ENCODE peak calls at places on chromosomes 5 and 9, in five cellular contexts. B, U, H, P and G are unnamed samples.
A peak's percentile ranks its signal among the peaks of the same experiment; 100 is the strongest.

GRCh38 chr9:3936520-3937235 is 363.2 kb downstream of the GLIS3 start:
- DNase-seq in B (peak; percentile 63), U (no peak), H (no peak), P (peak; percentile 93), G (peak; percentile 42)

GRCh38 chr5:58259685-58260152 is 200.2 kb downstream of the PLK2 start:
- DNase-seq in B (no peak), U (no peak), H (no peak), P (peak; percentile 85), G (peak; percentile 22)

GRCh38 chr9:21943464-21943863 is 50.7 kb downstream of the CDKN2A start:
- DNase-seq in B (no peak), U (no peak), H (no peak), P (no peak), G (no peak)

GRCh38 chr9:92350740-92351133 is 25.0 kb downstream of the CENPP start:
- DNase-seq in B (no peak), U (no peak), H (no peak), P (no peak), G (no peak)

GRCh38 chr5:9351535-9351934 is 194.3 kb downstream of the SEMA5A start:
- DNase-seq in B (no peak), U (no peak), H (no peak), P (no peak), G (no peak)

GRCh38 chr5:27594141-27594540 is 555.8 kb upstream of the CDH9 start:
- DNase-seq in B (no peak), U (no peak), H (no peak), P (no peak), G (no peak)

GRCh38 chr5:122415481-122416120 is 103.6 kb downstream of the SNCAIP start:
- DNase-seq in B (peak; percentile 49), U (peak; percentile 70), H (peak; percentile 53), P (peak; percentile 74), G (peak; percentile 70)

GRCh38 chr5:83095973-83096539 is 18.7 kb downstream of the XRCC4 start:
- DNase-seq in B (no peak), U (no peak), H (no peak), P (peak; percentile 51), G (no peak)

GRCh38 chr9:114327749-114328148 is 1.9 kb upstream of the ORM2 start:
- DNase-seq in B (no peak), U (no peak), H (no peak), P (no peak), G (no peak)

GRCh38 chr5:56366986-56367385 is 133.9 kb upstream of the ANKRD55 start:
- DNase-seq in B (no peak), U (no peak), H (no peak), P (no peak), G (no peak)

GRCh38 chr9:126326228-126327015 is at the start of gene MVB12B:
- DNase-seq in B (peak; percentile 53), U (peak; percentile 34), H (peak; percentile 39), P (peak; percentile 37), G (peak; percentile 53)

GRCh38 chr5:127754259-127754658 is 51.1 kb downstream of the CCDC192 start:
- DNase-seq in B (peak; percentile 44), U (no peak), H (no peak), P (peak; percentile 26), G (no peak)

GRCh38 chr9:126690431-126691051 is 76.8 kb downstream of the LMX1B start:
- DNase-seq in B (peak; percentile 73), U (no peak), H (peak; percentile 51), P (no peak), G (peak; percentile 53)

GRCh38 chr5:1035421-1036405 is 27.1 kb downstream of the NKD2 start:
- DNase-seq in B (no peak), U (no peak), H (no peak), P (no peak), G (no peak)

GRCh38 chr5:160542281-160542680 is 120.6 kb downstream of the PTTG1 start:
- DNase-seq in B (no peak), U (no peak), H (no peak), P (no peak), G (no peak)

GRCh38 chr5:136810198-136810823 is 445.0 kb upstream of the TRPC7 start:
- DNase-seq in B (no peak), U (no peak), H (no peak), P (no peak), G (peak; percentile 84)

GRCh38 chr9:131567910-131568309 is 22.6 kb downstream of the PRRT1B start:
- DNase-seq in B (no peak), U (no peak), H (no peak), P (no peak), G (no peak)

GRCh38 chr5:85453026-85453349 is 1068.3 kb upstream of the EDIL3 start:
- DNase-seq in B (no peak), U (no peak), H (no peak), P (no peak), G (no peak)

GRCh38 chr5:90221947-90222346 is 187.6 kb downstream of the CETN3 start:
- DNase-seq in B (no peak), U (no peak), H (no peak), P (peak; percentile 59), G (no peak)

GRCh38 chr5:58107704-58108103 is 352.2 kb downstream of the PLK2 start:
- DNase-seq in B (no peak), U (no peak), H (no peak), P (no peak), G (no peak)

GRCh38 chr9:37025381-37026084 is 8.5 kb downstream of the PAX5 start:
- DNase-seq in B (no peak), U (no peak), H (no peak), P (no peak), G (no peak)

GRCh38 chr9:105333811-105334210 is 89.4 kb downstream of the SLC44A1 start:
- DNase-seq in B (no peak), U (no peak), H (no peak), P (no peak), G (no peak)

GRCh38 chr9:97398999-97399758 is 12.7 kb upstream of the TDRD7 start:
- DNase-seq in B (peak; percentile 90), U (peak; percentile 39), H (peak; percentile 86), P (peak; percentile 76), G (peak; percentile 87)

GRCh38 chr9:95167998-95168397 is 149.5 kb downstream of the FANCC start:
- DNase-seq in B (peak; percentile 60), U (no peak), H (peak; percentile 52), P (peak; percentile 82), G (peak; percentile 77)

GRCh38 chr5:109347252-109347888 is 62.4 kb downstream of the PJA2 start:
- DNase-seq in B (no peak), U (no peak), H (no peak), P (no peak), G (no peak)

GRCh38 chr5:144335561-144335960 is 164.9 kb downstream of the KCTD16 start:
- DNase-seq in B (no peak), U (no peak), H (no peak), P (no peak), G (no peak)

GRCh38 chr5:132777209-132778069 is at the start of gene SEPTIN8:
- DNase-seq in B (peak; percentile 55), U (peak; percentile 70), H (peak; percentile 59), P (peak; percentile 33), G (peak; percentile 50)

GRCh38 chr9:114006931-114007691 is 71.0 kb downstream of the AMBP start:
- DNase-seq in B (peak; percentile 24), U (peak; percentile 15), H (no peak), P (no peak), G (no peak)

GRCh38 chr9:133705576-133705975 is 32.6 kb downstream of the SARDH start:
- DNase-seq in B (no peak), U (no peak), H (no peak), P (no peak), G (no peak)

GRCh38 chr9:79812099-79812498 is 240.3 kb downstream of the TLE4 start:
- DNase-seq in B (no peak), U (no peak), H (no peak), P (no peak), G (no peak)

GRCh38 chr9:126591922-126592321 is 21.8 kb upstream of the LMX1B start:
- DNase-seq in B (no peak), U (no peak), H (no peak), P (no peak), G (no peak)

GRCh38 chr5:59760798-59761348 is 132.7 kb downstream of the PDE4D start:
- DNase-seq in B (no peak), U (no peak), H (no peak), P (peak; percentile 88), G (no peak)

GRCh38 chr5:137498301-137498735 is 808 bp downstream of the SPOCK1 start:
- DNase-seq in B (no peak), U (peak; percentile 24), H (no peak), P (peak; percentile 29), G (peak; percentile 35)

GRCh38 chr5:87156631-87157030 is 111.1 kb upstream of the RASA1 start:
- DNase-seq in B (no peak), U (no peak), H (no peak), P (no peak), G (no peak)

GRCh38 chr9:19660019-19660418 is 128.8 kb downstream of the SLC24A2 start:
- DNase-seq in B (no peak), U (no peak), H (no peak), P (no peak), G (no peak)
- H3K4me1 ChIP-seq in B (peaks cover 6% of the 10 kb centered on the region), U (no peaks in the 10 kb centered on the region), H (no peaks in the 10 kb centered on the region), P (no peaks in the 10 kb centered on the region), G (no peaks in the 10 kb centered on the region)

GRCh38 chr5:39224196-39224754 is 4.9 kb upstream of the FYB1 start:
- DNase-seq in B (peak; percentile 63), U (no peak), H (peak; percentile 82), P (no peak), G (no peak)
- TF ChIP-seq POLR2A in B (no peak), U (no peak), H (no peak), P (no peak), G (no peak)

DNA sequence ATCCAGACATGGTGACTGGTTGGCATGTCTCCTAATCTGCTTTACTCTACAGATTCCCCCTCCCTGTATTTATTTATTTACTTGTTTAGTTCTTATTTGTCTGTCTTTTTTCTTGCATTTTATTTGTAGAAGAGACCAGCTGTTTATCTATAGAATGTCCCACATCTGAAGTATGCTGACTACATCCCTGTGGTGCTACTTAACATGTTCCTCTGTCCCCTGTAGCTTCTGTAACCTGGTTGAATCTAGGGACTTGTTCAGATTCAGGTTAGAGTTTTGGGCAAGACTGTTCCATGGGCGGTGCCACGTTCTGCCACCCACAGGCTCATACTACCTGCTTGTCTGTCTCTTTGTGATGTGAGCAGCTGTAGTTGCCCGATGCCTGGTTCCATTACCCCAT is 23.5 kb downstream of the DUSP1 start:
- DNase-seq in B (no peak), U (no peak), H (no peak), P (no peak), G (no peak)
- H3K4me1 ChIP-seq in B (peaks cover 38% of the 10 kb centered on the region), U (no peaks in the 10 kb centered on the region), H (peaks cover 25% of the 10 kb centered on the region), P (peaks cover 15% of the 10 kb centered on the region), G (no peaks in the 10 kb centered on the region)

DNA sequence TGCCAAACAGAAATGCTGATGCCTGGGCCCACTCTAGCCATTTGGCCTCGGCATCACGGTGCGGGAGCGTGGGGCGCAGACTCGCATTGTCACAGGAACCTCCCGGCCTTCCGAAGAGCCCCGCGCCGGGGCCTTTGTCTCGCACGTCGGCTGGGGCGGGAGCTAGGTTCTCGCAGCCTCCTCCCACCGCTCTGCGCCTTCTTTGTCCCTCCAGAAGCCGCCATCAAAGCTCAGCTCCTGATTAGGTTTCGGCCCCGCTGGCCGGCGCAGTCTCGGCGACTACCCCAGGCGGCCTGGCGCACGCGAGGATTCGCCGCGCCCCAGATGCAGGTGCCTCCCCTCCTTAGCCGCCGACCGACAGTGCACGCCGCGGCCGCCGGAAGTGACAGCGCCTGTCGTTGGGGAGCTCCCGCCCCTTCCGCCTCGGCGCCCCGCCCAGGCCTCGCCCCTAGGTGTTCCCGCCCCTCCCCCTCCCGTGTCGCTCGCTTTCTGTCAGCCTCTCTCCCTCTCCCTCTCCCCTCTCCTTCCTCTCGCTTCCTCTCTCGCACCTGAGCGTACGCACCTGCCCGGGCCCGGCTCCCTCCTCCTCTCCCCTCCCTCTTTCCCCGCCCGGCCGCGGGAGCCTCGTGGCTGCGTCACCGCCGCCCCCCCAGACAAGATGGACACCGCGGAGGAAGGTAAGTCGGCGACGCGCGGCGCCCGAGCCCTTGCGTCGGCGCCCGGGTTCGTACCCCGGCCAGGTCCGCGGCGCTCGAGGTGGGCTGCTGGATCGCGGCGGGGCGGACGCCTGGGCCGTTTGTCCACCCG is at the start of gene MARCHF6:
- DNase-seq in B (peak; percentile 98), U (peak; percentile 94), H (peak; percentile 98), P (peak; percentile 89), G (peak; percentile 96)
- TF ChIP-seq POLR2A in B (no peak), U (peak; percentile 92), H (peak; percentile 94), P (peak; percentile 97), G (peak; percentile 85)